ENCODE peak calls at places on chromosomes 4 and X, in six cellular contexts. K, P, N, A, X and C are unnamed samples.

GRCh38 chrX:16853537-16853936 is 16.6 kb downstream of the RBBP7 start:
- DNase-seq in K (no peak), P (no peak), N (no peak), A (no peak), X (no peak), C (peak)

GRCh38 chr4:108029731-108030130 is 40.0 kb downstream of the HADH start:
- DNase-seq in K (no peak), P (no peak), N (no peak), A (no peak), X (peak), C (peak)

GRCh38 chr4:17577660-17578481 is 873 bp downstream of the LAP3 start:
- DNase-seq in K (peak), P (peak), N (no peak), A (peak), X (peak), C (peak)

GRCh38 chr4:24965627-24966026 is 52.8 kb upstream of the CCDC149 start:
- DNase-seq in K (no peak), P (peak), N (no peak), A (no peak), X (no peak), C (no peak)

GRCh38 chrX:31333181-31333831 is 261.5 kb upstream of the FTHL17 start:
- DNase-seq in K (no peak), P (peak), N (no peak), A (no peak), X (peak), C (peak)

GRCh38 chrX:38055170-38055847 is 49.0 kb downstream of the SYTL5 start:
- DNase-seq in K (no peak), P (peak), N (no peak), A (no peak), X (peak), C (no peak)

GRCh38 chrX:32893751-32894150 is 317.6 kb downstream of the DMD start:
- DNase-seq in K (no peak), P (no peak), N (no peak), A (no peak), X (no peak), C (no peak)

GRCh38 chrX:107470971-107471370 is 21.5 kb downstream of the FRMPD3 start:
- DNase-seq in K (no peak), P (no peak), N (no peak), A (no peak), X (no peak), C (no peak)

GRCh38 chr4:89177807-89178206 is 66.5 kb downstream of the TIGD2 start:
- DNase-seq in K (no peak), P (no peak), N (no peak), A (no peak), X (peak), C (no peak)